ENCODE peak calls at places on chromosomes 7 and 10, in four cellular contexts. S is neuronal stem cell, Y is trophoblast cell, E is H1. K is an unnamed sample.

GRCh38 chr7:51067757-51068156 is 248.9 kb downstream of the COBL start:
- DNase-seq in S (peak), Y (peak), E (no peak), K (peak)

GRCh38 chr7:102432476-102433318 is 678 bp upstream of the ORAI2 start:
- DNase-seq in S (peak), Y (no peak), E (no peak), K (no peak)

GRCh38 chr7:2170576-2171521 is 61.9 kb downstream of the MAD1L1 start:
- DNase-seq in S (no peak), Y (no peak), E (no peak), K (no peak)

GRCh38 chr7:40673285-40673684 is 538.5 kb downstream of the SUGCT start:
- DNase-seq in S (no peak), Y (no peak), E (no peak), K (peak)

GRCh38 chr7:8232999-8233847 is 28.7 kb downstream of the ICA1 start:
- DNase-seq in S (no peak), Y (no peak), E (no peak), K (no peak)

GRCh38 chr7:101990811-101991418 is 173.5 kb downstream of the CUX1 start:
- DNase-seq in S (no peak), Y (no peak), E (no peak), K (no peak)

GRCh38 chr10:104429834-104430233 is 76.2 kb downstream of the CFAP58 start:
- DNase-seq in S (no peak), Y (no peak), E (no peak), K (no peak)

GRCh38 chr7:120280743-120281142 is 7.8 kb downstream of the KCND2 start:
- DNase-seq in S (no peak), Y (no peak), E (no peak), K (peak)

GRCh38 chr10:91636892-91637291 is 4.0 kb upstream of the PPP1R3C start:
- DNase-seq in S (no peak), Y (no peak), E (no peak), K (no peak)

DNA sequence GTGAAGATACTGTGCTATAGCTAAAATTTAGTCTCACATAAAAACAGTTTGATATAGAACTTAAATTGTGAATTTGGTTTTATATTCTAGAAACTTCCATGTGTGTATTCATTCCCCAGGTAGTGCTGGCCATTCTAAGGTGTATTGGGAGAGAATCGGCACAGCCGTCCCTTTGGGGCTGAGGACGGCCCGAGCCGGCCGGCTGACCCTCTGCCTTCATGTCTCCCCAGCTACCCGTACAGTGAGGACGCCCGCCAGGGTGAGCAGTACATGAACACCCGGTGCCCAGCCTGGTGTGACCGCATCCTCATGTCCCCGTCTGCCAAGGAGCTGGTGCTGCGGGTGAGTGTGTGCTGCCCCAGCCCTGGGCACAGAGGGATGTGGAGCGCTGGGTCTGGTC is 8.5 kb downstream of the NKX6-2 start:
- DNase-seq in S (no peak), Y (no peak), E (no peak), K (no peak)
- H3K27ac ChIP-seq in S (no peak), Y (no peak), E (no peak), K (no peak)

GRCh38 chr10:32938554-32939061 is 19.4 kb downstream of the ITGB1 start:
- DNase-seq in S (no peak), Y (no peak), E (no peak), K (peak)
- H2BK120ac ChIP-seq in S (no peak), Y (no peak), E (no peak), K (no peak)

GRCh38 chr10:99430116-99430450 is 341 bp downstream of the GOT1 start:
- DNase-seq in S (no peak), Y (no peak), E (no peak), K (no peak)
- H2BK12ac ChIP-seq in S (no peak), Y (peak), E (peak), K (no peak)

GRCh38 chr7:100087055-100087750 is 1.6 kb upstream of the COPS6 start:
- DNase-seq in S (no peak), Y (peak), E (no peak), K (peak)

GRCh38 chr7:100088621-100089457 is at the start of gene COPS6:
- DNase-seq in S (peak), Y (peak), E (no peak), K (peak)

GRCh38 chr7:100090527-100091410 is 2.0 kb downstream of the COPS6 start:
- DNase-seq in S (no peak), Y (no peak), E (no peak), K (no peak)

GRCh38 chr7:100089458-100090201 is 861 bp downstream of the COPS6 start:
- DNase-seq in S (no peak), Y (no peak), E (no peak), K (peak)

DNA sequence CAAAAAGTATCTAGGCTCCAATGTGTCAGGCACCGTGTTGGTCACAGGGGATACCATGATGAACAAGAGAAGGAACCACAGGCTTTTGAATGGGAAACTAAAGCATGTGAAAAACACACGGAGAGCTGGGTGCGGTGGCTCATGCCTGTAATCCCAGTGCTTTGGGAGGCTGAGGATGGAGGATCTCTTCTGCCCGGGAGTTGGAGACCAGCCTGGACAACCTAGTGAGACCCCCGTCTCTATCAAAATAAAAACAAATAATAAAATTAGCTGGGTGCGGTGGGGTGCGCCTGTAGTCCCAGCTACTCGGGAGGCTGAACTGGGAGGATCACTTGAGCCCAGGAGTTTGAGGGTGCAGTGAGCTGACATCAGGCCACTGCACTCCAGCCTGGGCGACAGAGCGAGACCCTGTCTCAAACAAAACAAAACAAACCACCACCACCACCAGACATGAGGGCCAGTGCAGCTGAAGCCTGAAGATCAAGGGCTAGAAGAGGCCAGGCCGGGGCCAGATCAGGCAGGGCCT is 611 bp upstream of the COPS6 start:
- DNase-seq in S (no peak), Y (no peak), E (no peak), K (no peak)
- H3K27ac ChIP-seq in S (peak), Y (peak), E (peak), K (peak)

GRCh38 chr10:107028249-107028648 is 136.3 kb downstream of the SORCS1 start:
- DNase-seq in S (no peak), Y (no peak), E (no peak), K (no peak)

GRCh38 chr10:107019154-107019553 is 145.4 kb downstream of the SORCS1 start:
- DNase-seq in S (no peak), Y (no peak), E (no peak), K (no peak)

GRCh38 chr10:107025676-107026075 is 138.8 kb downstream of the SORCS1 start:
- DNase-seq in S (no peak), Y (no peak), E (no peak), K (no peak)

GRCh38 chr10:107022600-107023354 is 141.7 kb downstream of the SORCS1 start:
- DNase-seq in S (no peak), Y (no peak), E (no peak), K (no peak)
- H2BK120ac ChIP-seq in S (no peak), Y (no peak), E (no peak), K (no peak)

GRCh38 chr7:141490474-141490873 is 60.7 kb upstream of the AGK start:
- DNase-seq in S (no peak), Y (no peak), E (no peak), K (no peak)
- H2BK12ac ChIP-seq in S (no peak), Y (no peak), E (peak), K (no peak)

DNA sequence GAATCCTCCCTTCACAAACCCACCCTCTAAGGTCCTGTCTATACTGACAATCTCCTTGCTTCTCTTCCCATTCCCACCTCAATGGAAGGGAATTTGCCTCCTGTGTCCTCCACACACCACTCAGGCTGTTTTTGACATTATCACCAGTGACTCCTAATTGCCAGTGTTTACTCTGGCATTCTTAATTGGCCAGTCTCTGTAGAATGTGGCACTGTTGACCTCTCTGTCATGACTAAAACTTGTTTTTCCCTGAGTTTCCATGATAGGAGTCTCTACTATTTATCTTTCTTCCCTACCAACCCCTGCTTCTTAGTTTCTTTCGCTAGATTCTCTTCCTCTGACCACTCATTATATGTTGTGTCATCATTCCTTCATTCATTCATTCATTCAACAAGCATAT is 12.1 kb downstream of the SLC16A12 start:
- DNase-seq in S (no peak), Y (no peak), E (no peak), K (no peak)
- H3K27ac ChIP-seq in S (no peak), Y (no peak), E (no peak), K (no peak)

DNA sequence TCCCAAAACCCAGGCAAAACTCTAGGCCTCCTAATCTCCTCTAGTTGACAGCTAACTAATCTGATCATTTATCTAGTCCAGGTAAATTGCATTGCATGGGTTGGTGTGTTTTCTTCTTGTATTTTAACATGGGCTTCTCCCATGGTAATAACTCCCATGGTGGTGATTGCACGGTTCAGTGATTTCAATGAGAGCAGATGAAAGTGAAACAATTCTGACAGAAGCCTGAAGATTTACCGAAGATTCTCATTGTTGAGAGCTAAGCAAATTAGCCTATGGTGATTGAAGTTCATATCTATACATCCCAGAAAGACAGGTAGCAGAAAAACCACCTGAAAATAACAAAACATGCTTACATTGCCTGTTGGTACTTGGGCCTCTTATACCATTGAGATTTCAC is 26.6 kb upstream of the LIPN start:
- DNase-seq in S (no peak), Y (no peak), E (no peak), K (no peak)
- H2BK120ac ChIP-seq in S (no peak), Y (no peak), E (no peak), K (no peak)

DNA sequence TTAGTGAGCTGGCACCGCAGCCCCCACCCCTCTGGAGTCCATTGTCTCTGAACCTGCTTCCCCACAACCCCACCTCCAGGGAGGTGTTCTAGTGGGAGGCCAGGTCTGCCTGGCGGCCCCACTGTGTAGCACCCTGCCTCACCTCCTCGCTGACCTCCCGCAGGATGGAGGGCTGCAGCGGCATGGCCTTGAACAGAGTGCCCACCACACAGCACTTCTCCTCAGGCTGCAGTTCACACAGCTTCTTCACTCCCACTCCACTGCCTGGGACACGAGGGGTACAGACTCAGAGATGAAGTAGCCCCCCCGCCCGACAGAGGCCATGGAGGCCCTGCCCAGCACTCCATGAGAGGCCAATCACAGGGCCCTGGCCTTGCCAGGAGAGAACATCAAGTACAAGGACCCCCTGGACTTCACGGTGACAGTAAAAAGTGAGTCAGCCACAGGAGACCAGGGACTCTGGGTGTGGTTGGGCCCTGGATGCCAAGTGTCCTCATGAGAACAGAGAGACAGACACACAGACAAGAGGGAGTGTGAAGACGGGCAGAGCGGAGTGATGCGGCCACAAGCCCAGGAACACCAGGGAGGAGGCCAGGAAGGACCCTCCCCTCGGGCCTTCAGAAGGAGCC is 5.4 kb downstream of the POLD2 start:
- DNase-seq in S (no peak), Y (no peak), E (no peak), K (no peak)
- H2BK12ac ChIP-seq in S (no peak), Y (no peak), E (no peak), K (no peak)